ENCODE peak calls at places on chromosomes 12 and 14, in nine cellular contexts. One of them, this sample, is unnamed.

GRCh38 chr12:106080111-106080732 is 58.5 kb downstream of the NUAK1 start:
- ATAC-seq in PC-3: no peak
- ATAC-seq in left lung: peak; percentile 20
- ATAC-seq in right cardiac atrium: peak; percentile 75
- ATAC-seq in pancreas: peak; percentile 34
- ATAC-seq in lower lobe of right lung: peak; percentile 59
- ATAC-seq in heart left ventricle: peak; percentile 49
- ATAC-seq in naive thymus-derived CD4-positive, alpha-beta T cell: no peak
- ATAC-seq in GM23338: no peak
- ATAC-seq in this sample: peak; percentile 83

GRCh38 chr12:39824505-39825198 is 205.0 kb upstream of the ABCD2 start:
- ATAC-seq in lower lobe of right lung: peak; percentile 88
- ATAC-seq in naive thymus-derived CD4-positive, alpha-beta T cell: no peak
- ATAC-seq in pancreas: peak; percentile 83
- ATAC-seq in PC-3: peak; percentile 59
- ATAC-seq in right cardiac atrium: peak; percentile 73
- ATAC-seq in left lung: peak; percentile 85
- ATAC-seq in GM23338: peak; percentile 50
- ATAC-seq in heart left ventricle: peak; percentile 31
- ATAC-seq in this sample: peak; percentile 50

GRCh38 chr12:103431950-103432349 is 63.8 kb downstream of the C12orf42 start:
- ATAC-seq in pancreas: no peak
- ATAC-seq in left lung: peak; percentile 95
- ATAC-seq in PC-3: no peak
- ATAC-seq in naive thymus-derived CD4-positive, alpha-beta T cell: no peak
- ATAC-seq in GM23338: no peak
- ATAC-seq in lower lobe of right lung: peak; percentile 57
- ATAC-seq in heart left ventricle: no peak
- ATAC-seq in right cardiac atrium: no peak
- ATAC-seq in this sample: no peak

GRCh38 chr12:122099856-122100255 is 21.3 kb downstream of the MLXIP start:
- ATAC-seq in heart left ventricle: no peak
- ATAC-seq in naive thymus-derived CD4-positive, alpha-beta T cell: peak; percentile 69
- ATAC-seq in right cardiac atrium: no peak
- ATAC-seq in GM23338: no peak
- ATAC-seq in pancreas: no peak
- ATAC-seq in lower lobe of right lung: no peak
- ATAC-seq in left lung: no peak
- ATAC-seq in PC-3: no peak
- ATAC-seq in this sample: no peak

GRCh38 chr12:49403887-49404517 is 36.7 kb downstream of the SPATS2 start:
- ATAC-seq in GM23338: no peak
- ATAC-seq in naive thymus-derived CD4-positive, alpha-beta T cell: peak; percentile 45
- ATAC-seq in pancreas: no peak
- ATAC-seq in lower lobe of right lung: no peak
- ATAC-seq in left lung: no peak
- ATAC-seq in heart left ventricle: no peak
- ATAC-seq in PC-3: no peak
- ATAC-seq in right cardiac atrium: no peak
- ATAC-seq in this sample: no peak

GRCh38 chr12:79454338-79454777 is 236.4 kb downstream of the PAWR start:
- ATAC-seq in right cardiac atrium: no peak
- ATAC-seq in GM23338: no peak
- ATAC-seq in heart left ventricle: no peak
- ATAC-seq in left lung: peak; percentile 63
- ATAC-seq in pancreas: peak; percentile 50
- ATAC-seq in lower lobe of right lung: peak; percentile 36
- ATAC-seq in PC-3: peak; percentile 51
- ATAC-seq in naive thymus-derived CD4-positive, alpha-beta T cell: no peak
- ATAC-seq in this sample: no peak

GRCh38 chr14:93295541-93296220 is 37.2 kb downstream of the BTBD7 start:
- ATAC-seq in left lung: no peak
- ATAC-seq in pancreas: no peak
- ATAC-seq in lower lobe of right lung: no peak
- ATAC-seq in right cardiac atrium: no peak
- ATAC-seq in heart left ventricle: no peak
- ATAC-seq in PC-3: no peak
- ATAC-seq in GM23338: no peak
- ATAC-seq in naive thymus-derived CD4-positive, alpha-beta T cell: no peak
- ATAC-seq in this sample: no peak

GRCh38 chr14:73829526-73830431 is 21.9 kb upstream of the PTGR2 start:
- ATAC-seq in PC-3: peak; percentile 34
- ATAC-seq in right cardiac atrium: peak; percentile 9
- ATAC-seq in naive thymus-derived CD4-positive, alpha-beta T cell: peak; percentile 72
- ATAC-seq in lower lobe of right lung: peak; percentile 72
- ATAC-seq in pancreas: peak; percentile 44
- ATAC-seq in GM23338: no peak
- ATAC-seq in heart left ventricle: no peak
- ATAC-seq in left lung: peak; percentile 68
- ATAC-seq in this sample: peak; percentile 20

GRCh38 chr14:99035268-99035667 is 236.7 kb downstream of the BCL11B start:
- ATAC-seq in left lung: peak; percentile 64
- ATAC-seq in PC-3: no peak
- ATAC-seq in lower lobe of right lung: peak; percentile 74
- ATAC-seq in naive thymus-derived CD4-positive, alpha-beta T cell: peak; percentile 60
- ATAC-seq in pancreas: peak; percentile 69
- ATAC-seq in GM23338: no peak
- ATAC-seq in right cardiac atrium: peak; percentile 66
- ATAC-seq in heart left ventricle: peak; percentile 40
- ATAC-seq in this sample: no peak

GRCh38 chr14:23708343-23708742 is 72.2 kb downstream of the DHRS2 start:
- ATAC-seq in lower lobe of right lung: no peak
- ATAC-seq in left lung: no peak
- ATAC-seq in pancreas: no peak
- ATAC-seq in heart left ventricle: no peak
- ATAC-seq in naive thymus-derived CD4-positive, alpha-beta T cell: no peak
- ATAC-seq in PC-3: no peak
- ATAC-seq in right cardiac atrium: no peak
- ATAC-seq in GM23338: no peak
- ATAC-seq in this sample: no peak

GRCh38 chr12:111396726-111397445 is 8.8 kb upstream of the SH2B3 start:
- ATAC-seq in PC-3: peak; percentile 81
- ATAC-seq in pancreas: peak; percentile 95
- ATAC-seq in left lung: peak; percentile 92
- ATAC-seq in heart left ventricle: peak; percentile 90
- ATAC-seq in naive thymus-derived CD4-positive, alpha-beta T cell: peak; percentile 86
- ATAC-seq in right cardiac atrium: peak; percentile 85
- ATAC-seq in GM23338: peak; percentile 98
- ATAC-seq in lower lobe of right lung: peak; percentile 85
- ATAC-seq in this sample: peak; percentile 82

GRCh38 chr12:118064608-118065007 is 3.6 kb upstream of the WSB2 start:
- ATAC-seq in naive thymus-derived CD4-positive, alpha-beta T cell: peak; percentile 53
- ATAC-seq in heart left ventricle: no peak
- ATAC-seq in left lung: no peak
- ATAC-seq in GM23338: peak; percentile 49
- ATAC-seq in right cardiac atrium: no peak
- ATAC-seq in pancreas: no peak
- ATAC-seq in PC-3: no peak
- ATAC-seq in lower lobe of right lung: no peak
- ATAC-seq in this sample: no peak

GRCh38 chr14:100557658-100558057 is 29.6 kb downstream of the BEGAIN start:
- ATAC-seq in PC-3: no peak
- ATAC-seq in lower lobe of right lung: no peak
- ATAC-seq in right cardiac atrium: no peak
- ATAC-seq in naive thymus-derived CD4-positive, alpha-beta T cell: peak; percentile 42
- ATAC-seq in pancreas: peak; percentile 25
- ATAC-seq in left lung: peak; percentile 32
- ATAC-seq in GM23338: no peak
- ATAC-seq in heart left ventricle: no peak
- ATAC-seq in this sample: no peak

GRCh38 chr14:22870811-22871199 is 735 bp upstream of the LRP10 start:
- ATAC-seq in lower lobe of right lung: no peak
- ATAC-seq in left lung: no peak
- ATAC-seq in pancreas: peak; percentile 10
- ATAC-seq in PC-3: no peak
- ATAC-seq in GM23338: no peak
- ATAC-seq in naive thymus-derived CD4-positive, alpha-beta T cell: no peak
- ATAC-seq in right cardiac atrium: peak; percentile 6
- ATAC-seq in heart left ventricle: peak; percentile 16
- ATAC-seq in this sample: peak; percentile 30

GRCh38 chr12:127328867-127329266 is 938.1 kb upstream of the TMEM132C start:
- ATAC-seq in pancreas: no peak
- ATAC-seq in lower lobe of right lung: no peak
- ATAC-seq in left lung: no peak
- ATAC-seq in right cardiac atrium: no peak
- ATAC-seq in heart left ventricle: no peak
- ATAC-seq in PC-3: no peak
- ATAC-seq in naive thymus-derived CD4-positive, alpha-beta T cell: no peak
- ATAC-seq in GM23338: no peak
- ATAC-seq in this sample: no peak

GRCh38 chr12:124862768-124863408 is 776 bp downstream of the SCARB1 start:
- ATAC-seq in pancreas: peak; percentile 44
- ATAC-seq in naive thymus-derived CD4-positive, alpha-beta T cell: peak; percentile 5
- ATAC-seq in right cardiac atrium: peak; percentile 6
- ATAC-seq in lower lobe of right lung: peak; percentile 30
- ATAC-seq in GM23338: peak; percentile 18
- ATAC-seq in heart left ventricle: peak; percentile 2
- ATAC-seq in PC-3: peak; percentile 45
- ATAC-seq in left lung: peak; percentile 6
- ATAC-seq in this sample: peak; percentile 4

GRCh38 chr14:79515158-79515557 is 696.1 kb downstream of the DIO2 start:
- ATAC-seq in GM23338: no peak
- ATAC-seq in naive thymus-derived CD4-positive, alpha-beta T cell: no peak
- ATAC-seq in right cardiac atrium: no peak
- ATAC-seq in PC-3: no peak
- ATAC-seq in pancreas: no peak
- ATAC-seq in lower lobe of right lung: no peak
- ATAC-seq in heart left ventricle: no peak
- ATAC-seq in left lung: no peak
- ATAC-seq in this sample: no peak

DNA sequence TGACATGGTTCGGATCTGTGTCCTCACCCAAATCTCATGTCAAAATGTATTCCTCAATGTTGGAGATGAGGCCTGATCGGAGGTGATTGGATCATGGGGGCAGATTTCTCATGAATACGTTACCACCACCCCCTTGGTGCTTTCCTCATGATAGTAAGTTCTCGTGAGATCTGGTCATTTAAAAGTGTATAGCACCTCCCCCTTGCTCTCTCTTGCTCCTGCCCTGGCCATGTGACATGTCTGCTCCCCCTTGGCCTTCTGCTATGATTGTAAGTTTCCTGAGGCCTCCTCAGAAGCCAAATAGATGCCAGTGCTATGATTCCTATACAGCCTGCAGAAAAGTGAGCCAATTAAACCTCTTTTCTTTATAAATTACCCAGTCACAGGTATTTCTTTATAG is 7.1 kb downstream of the OR6C68 start:
- ATAC-seq in naive thymus-derived CD4-positive, alpha-beta T cell: no peak
- ATAC-seq in PC-3: no peak
- ATAC-seq in GM23338: no peak
- ATAC-seq in pancreas: peak; percentile 17
- ATAC-seq in left lung: no peak
- ATAC-seq in lower lobe of right lung: no peak
- ATAC-seq in right cardiac atrium: no peak
- ATAC-seq in heart left ventricle: no peak
- ATAC-seq in this sample: no peak
- H3K27ac ChIP-seq in naive thymus-derived CD4-positive, alpha-beta T cell: no peak overlapping the region
- H3K27ac ChIP-seq in PC-3: no peak overlapping the region
- H3K27ac ChIP-seq in GM23338: no peak overlapping the region
- H3K27ac ChIP-seq in pancreas: peak overlapping the region; percentile 82
- H3K27ac ChIP-seq in left lung: no peak overlapping the region
- H3K27ac ChIP-seq in lower lobe of right lung: no peak overlapping the region
- H3K27ac ChIP-seq in right cardiac atrium: no peak overlapping the region
- H3K27ac ChIP-seq in heart left ventricle: no peak overlapping the region
- H3K27ac ChIP-seq in this sample: no peak overlapping the region

GRCh38 chr14:69853774-69854173 is 25.4 kb upstream of the SMOC1 start:
- ATAC-seq in naive thymus-derived CD4-positive, alpha-beta T cell: no peak
- ATAC-seq in lower lobe of right lung: no peak
- ATAC-seq in pancreas: no peak
- ATAC-seq in right cardiac atrium: no peak
- ATAC-seq in heart left ventricle: no peak
- ATAC-seq in PC-3: no peak
- ATAC-seq in left lung: no peak
- ATAC-seq in GM23338: no peak
- ATAC-seq in this sample: no peak
- H3K4me3 ChIP-seq in naive thymus-derived CD4-positive, alpha-beta T cell: no peak overlapping the region
- H3K4me3 ChIP-seq in lower lobe of right lung: no peak overlapping the region
- H3K4me3 ChIP-seq in pancreas: no peak overlapping the region
- H3K4me3 ChIP-seq in right cardiac atrium: no peak overlapping the region
- H3K4me3 ChIP-seq in heart left ventricle: no peak overlapping the region
- H3K4me3 ChIP-seq in PC-3: no peak overlapping the region
- H3K4me3 ChIP-seq in left lung: no peak overlapping the region
- H3K4me3 ChIP-seq in GM23338: no peak overlapping the region
- H3K4me3 ChIP-seq in this sample: no peak overlapping the region

GRCh38 chr12:96571101-96571862 is 81.9 kb downstream of the CFAP54 start:
- ATAC-seq in lower lobe of right lung: no peak
- ATAC-seq in left lung: no peak
- ATAC-seq in right cardiac atrium: no peak
- ATAC-seq in naive thymus-derived CD4-positive, alpha-beta T cell: peak; percentile 54
- ATAC-seq in heart left ventricle: no peak
- ATAC-seq in PC-3: no peak
- ATAC-seq in pancreas: no peak
- ATAC-seq in GM23338: no peak
- ATAC-seq in this sample: no peak
- H3K27ac ChIP-seq in lower lobe of right lung: no peak overlapping the region
- H3K27ac ChIP-seq in left lung: no peak overlapping the region
- H3K27ac ChIP-seq in right cardiac atrium: no peak overlapping the region
- H3K27ac ChIP-seq in naive thymus-derived CD4-positive, alpha-beta T cell: no peak overlapping the region
- H3K27ac ChIP-seq in heart left ventricle: no peak overlapping the region
- H3K27ac ChIP-seq in PC-3: no peak overlapping the region
- H3K27ac ChIP-seq in pancreas: no peak overlapping the region
- H3K27ac ChIP-seq in GM23338: no peak overlapping the region
- H3K27ac ChIP-seq in this sample: no peak overlapping the region

GRCh38 chr14:60865378-60866127 is 115.3 kb downstream of the TRMT5 start:
- ATAC-seq in left lung: no peak
- ATAC-seq in heart left ventricle: no peak
- ATAC-seq in lower lobe of right lung: no peak
- ATAC-seq in PC-3: no peak
- ATAC-seq in GM23338: no peak
- ATAC-seq in pancreas: no peak
- ATAC-seq in naive thymus-derived CD4-positive, alpha-beta T cell: no peak
- ATAC-seq in right cardiac atrium: no peak
- ATAC-seq in this sample: peak; percentile 32
- H3K4me3 ChIP-seq in left lung: no peak overlapping the region
- H3K4me3 ChIP-seq in heart left ventricle: no peak overlapping the region
- H3K4me3 ChIP-seq in lower lobe of right lung: no peak overlapping the region
- H3K4me3 ChIP-seq in PC-3: no peak overlapping the region
- H3K4me3 ChIP-seq in GM23338: no peak overlapping the region
- H3K4me3 ChIP-seq in pancreas: no peak overlapping the region
- H3K4me3 ChIP-seq in naive thymus-derived CD4-positive, alpha-beta T cell: no peak overlapping the region
- H3K4me3 ChIP-seq in right cardiac atrium: no peak overlapping the region
- H3K4me3 ChIP-seq in this sample: no peak overlapping the region

GRCh38 chr14:81473456-81474155 is 60.0 kb downstream of the SEL1L start:
- ATAC-seq in left lung: no peak
- ATAC-seq in naive thymus-derived CD4-positive, alpha-beta T cell: no peak
- ATAC-seq in pancreas: no peak
- ATAC-seq in right cardiac atrium: no peak
- ATAC-seq in GM23338: no peak
- ATAC-seq in lower lobe of right lung: no peak
- ATAC-seq in heart left ventricle: no peak
- ATAC-seq in PC-3: no peak
- ATAC-seq in this sample: no peak
- H3K27ac ChIP-seq in left lung: no peak overlapping the region
- H3K27ac ChIP-seq in naive thymus-derived CD4-positive, alpha-beta T cell: peak overlapping the region; percentile 68
- H3K27ac ChIP-seq in pancreas: peak overlapping the region; percentile 37
- H3K27ac ChIP-seq in right cardiac atrium: no peak overlapping the region
- H3K27ac ChIP-seq in GM23338: no peak overlapping the region
- H3K27ac ChIP-seq in lower lobe of right lung: no peak overlapping the region
- H3K27ac ChIP-seq in heart left ventricle: no peak overlapping the region
- H3K27ac ChIP-seq in PC-3: no peak overlapping the region
- H3K27ac ChIP-seq in this sample: no peak overlapping the region

GRCh38 chr12:113222730-113223531 is 1.7 kb downstream of the TPCN1 start:
- ATAC-seq in PC-3: peak; percentile 16
- ATAC-seq in right cardiac atrium: peak; percentile 53
- ATAC-seq in lower lobe of right lung: peak; percentile 13
- ATAC-seq in left lung: peak; percentile 22
- ATAC-seq in GM23338: no peak
- ATAC-seq in pancreas: peak; percentile 45
- ATAC-seq in heart left ventricle: peak; percentile 25
- ATAC-seq in naive thymus-derived CD4-positive, alpha-beta T cell: no peak
- ATAC-seq in this sample: peak; percentile 28
- H3K4me3 ChIP-seq in PC-3: peak overlapping the region; percentile 79
- H3K4me3 ChIP-seq in right cardiac atrium: peak overlapping the region; percentile 63
- H3K4me3 ChIP-seq in lower lobe of right lung: peak overlapping the region; percentile 73
- H3K4me3 ChIP-seq in left lung: no peak overlapping the region
- H3K4me3 ChIP-seq in GM23338: peak overlapping the region; percentile 59
- H3K4me3 ChIP-seq in pancreas: no peak overlapping the region
- H3K4me3 ChIP-seq in heart left ventricle: peak overlapping the region; percentile 68
- H3K4me3 ChIP-seq in naive thymus-derived CD4-positive, alpha-beta T cell: peak overlapping the region; percentile 70
- H3K4me3 ChIP-seq in this sample: peak overlapping the region; percentile 97

This sample was measured in gastroesophageal sphincter.